ENCODE peak calls at places on chromosomes 16 and 17, in four cellular contexts. O, Z, S and G are unnamed samples.

GRCh38 chr17:57001541-57001940 is 23.6 kb downstream of the SCPEP1 start:
- DNase-seq in O (no peak), Z (no peak), S (no peak), G (no peak)

GRCh38 chr16:88657371-88657770 is 5.5 kb downstream of the MVD start:
- DNase-seq in O (no peak), Z (no peak), S (no peak), G (no peak)

GRCh38 chr17:83135692-83136091 is 56.3 kb downstream of the METRNL start:
- DNase-seq in O (peak), Z (no peak), S (no peak), G (no peak)

GRCh38 chr17:81810476-81810875 is 6.5 kb downstream of the GCGR start:
- DNase-seq in O (no peak), Z (no peak), S (no peak), G (no peak)

GRCh38 chr17:80422981-80423380 is 8.0 kb downstream of the ENDOV start:
- DNase-seq in O (no peak), Z (no peak), S (no peak), G (no peak)

GRCh38 chr16:69057400-69058378 is 47.8 kb upstream of the HAS3 start:
- DNase-seq in O (no peak), Z (peak), S (no peak), G (peak)

GRCh38 chr17:60356947-60357346 is 35.0 kb downstream of the USP32 start:
- DNase-seq in O (no peak), Z (no peak), S (no peak), G (no peak)

GRCh38 chr16:57723170-57723569 is 12.4 kb upstream of the KATNB1 start:
- DNase-seq in O (no peak), Z (no peak), S (no peak), G (peak)

GRCh38 chr17:40490289-40490853 is 11.1 kb downstream of the TNS4 start:
- DNase-seq in O (peak), Z (no peak), S (no peak), G (no peak)

GRCh38 chr17:40485851-40486512 is 15.4 kb downstream of the TNS4 start:
- DNase-seq in O (peak), Z (peak), S (peak), G (peak)